ENCODE peak calls at places on chromosomes 1 and 21, in seven cellular contexts. L is effector memory CD4-positive, alpha-beta T cell; W is CD8-positive, alpha-beta memory T cell; K is GM23248; H is MM.1S; O is right cardiac atrium; C is upper lobe of right lung. R is an unnamed sample. For H3K9me3, the result is how much of the 10 kb centered on the place peaks cover.

GRCh38 chr1:168636642-168637111 is 60.3 kb downstream of the XCL1 start:
- DNase-seq in O (no peak), L (no peak), W (no peak), K (peak), H (peak), C (no peak), R (peak)

GRCh38 chr1:233627376-233627775 is 13.5 kb downstream of the KCNK1 start:
- DNase-seq in O (no peak), H (peak), C (no peak), L (no peak), K (no peak), W (no peak), R (no peak)

GRCh38 chr1:116318897-116319296 is 54.1 kb upstream of the ATP1A1 start:
- DNase-seq in H (no peak), W (no peak), L (no peak), O (no peak), K (no peak), C (no peak), R (no peak)

GRCh38 chr1:56070601-56071000 is 508.8 kb downstream of the PLPP3 start:
- DNase-seq in L (no peak), C (no peak), K (peak), O (no peak), W (no peak), H (no peak), R (no peak)

GRCh38 chr1:224333309-224333926 is 3.4 kb upstream of the NVL start:
- DNase-seq in L (no peak), W (peak), H (peak), O (no peak), C (no peak), K (peak), R (no peak)

GRCh38 chr1:193905288-193906085 is 719.1 kb upstream of the B3GALT2 start:
- DNase-seq in L (no peak), C (no peak), K (no peak), O (no peak), W (no peak), H (no peak), R (no peak)

GRCh38 chr1:204503122-204503912 is 8.7 kb upstream of the PIK3C2B start:
- DNase-seq in L (no peak), W (peak), K (peak), H (peak), O (no peak), C (no peak), R (no peak)

GRCh38 chr1:247840819-247841218 is 877 bp downstream of the OR11L1 start:
- DNase-seq in O (no peak), W (no peak), L (no peak), K (no peak), C (no peak), H (no peak), R (no peak)

GRCh38 chr21:41290106-41290799 is 26.3 kb upstream of the FAM3B start:
- DNase-seq in W (no peak), H (no peak), K (peak), L (no peak), C (no peak), O (no peak), R (no peak)

GRCh38 chr21:29506947-29507346 is 208.2 kb downstream of the BACH1 start:
- DNase-seq in O (no peak), W (no peak), C (no peak), H (no peak), L (no peak), K (no peak), R (no peak)

GRCh38 chr1:102834688-102835320 is 273.5 kb downstream of the COL11A1 start:
- DNase-seq in C (no peak), O (no peak), H (no peak), W (no peak), K (peak), L (no peak), R (no peak)

GRCh38 chr1:193241132-193241827 is 54.9 kb upstream of the B3GALT2 start:
- DNase-seq in W (no peak), C (no peak), K (no peak), O (peak), H (peak), L (no peak), R (no peak)

GRCh38 chr1:67869233-67869632 is 36.0 kb upstream of the GNG12 start:
- DNase-seq in K (no peak), C (no peak), O (no peak), L (no peak), W (no peak), H (no peak), R (no peak)

GRCh38 chr1:45272943-45273342 is 53.8 kb upstream of the HPDL start:
- DNase-seq in K (peak), W (no peak), L (no peak), O (no peak), H (no peak), C (no peak), R (no peak)

GRCh38 chr1:45275054-45275453 is 51.6 kb upstream of the HPDL start:
- DNase-seq in O (no peak), L (no peak), H (peak), C (no peak), W (no peak), K (no peak), R (no peak)
- H3K27ac ChIP-seq in O (no peak), L (no peak), H (no peak), C (no peak), W (no peak), K (no peak), R (no peak)

DNA sequence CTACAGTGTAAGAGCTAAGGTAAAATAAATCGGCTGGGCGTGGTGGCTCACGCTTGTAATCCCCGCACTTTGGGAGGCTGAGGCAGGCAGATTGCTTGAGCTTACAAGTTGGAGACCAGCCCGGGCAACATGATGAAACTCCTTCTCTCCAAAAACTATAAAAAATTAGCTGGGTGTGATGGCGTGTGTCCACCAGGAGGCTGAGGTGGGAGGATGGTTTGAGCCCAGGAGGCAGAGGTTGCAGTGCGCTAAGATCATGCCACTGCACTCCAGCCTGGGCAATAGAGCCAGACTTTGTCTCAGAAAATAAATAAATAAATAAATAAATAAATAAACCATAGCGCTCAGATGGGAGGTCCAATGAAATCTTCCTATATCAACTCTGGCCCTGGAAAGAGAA is 16.7 kb upstream of the FAM110D start:
- DNase-seq in C (no peak), L (no peak), K (peak), H (no peak), O (no peak), W (no peak), R (no peak)
- H3K4me3 ChIP-seq in C (no peak), L (no peak), K (no peak), H (no peak), O (no peak), W (no peak), R (no peak)

GRCh38 chr21:8989883-8990325 is 1531.5 kb upstream of the TPTE start:
- DNase-seq in W (no peak), H (no peak), K (no peak), O (peak), L (no peak), C (no peak), R (no peak)
- H3K9me3 ChIP-seq in W (under half), H (under half), K (under half), O (under half), L (under half), C (under half), R (under half)

GRCh38 chr1:200178340-200178739 is 150.8 kb downstream of the NR5A2 start:
- DNase-seq in H (no peak), C (no peak), L (no peak), W (no peak), K (peak), O (no peak), R (no peak)
- H3K27ac ChIP-seq in H (no peak), C (no peak), L (no peak), W (no peak), K (peak), O (no peak), R (no peak)

GRCh38 chr1:197915797-197916686 is 1.1 kb upstream of the LHX9 start:
- DNase-seq in W (no peak), O (peak), H (peak), L (no peak), C (peak), K (peak), R (no peak)

GRCh38 chr1:197917813-197918646 is 858 bp downstream of the LHX9 start:
- DNase-seq in L (no peak), K (peak), O (peak), H (peak), W (no peak), C (no peak), R (no peak)

GRCh38 chr1:197919523-197920301 is 2.5 kb downstream of the LHX9 start:
- DNase-seq in C (no peak), O (peak), L (no peak), H (no peak), W (no peak), K (no peak), R (no peak)

GRCh38 chr1:197918815-197919522 is 1.8 kb downstream of the LHX9 start:
- DNase-seq in C (no peak), L (no peak), K (no peak), W (no peak), O (peak), H (no peak), R (no peak)

GRCh38 chr1:197917553-197917812 is 311 bp downstream of the LHX9 start:
- DNase-seq in K (no peak), L (no peak), O (no peak), H (no peak), W (no peak), C (no peak), R (no peak)
- H3K4me3 ChIP-seq in K (peak), L (no peak), O (peak), H (peak), W (no peak), C (peak), R (peak)

DNA sequence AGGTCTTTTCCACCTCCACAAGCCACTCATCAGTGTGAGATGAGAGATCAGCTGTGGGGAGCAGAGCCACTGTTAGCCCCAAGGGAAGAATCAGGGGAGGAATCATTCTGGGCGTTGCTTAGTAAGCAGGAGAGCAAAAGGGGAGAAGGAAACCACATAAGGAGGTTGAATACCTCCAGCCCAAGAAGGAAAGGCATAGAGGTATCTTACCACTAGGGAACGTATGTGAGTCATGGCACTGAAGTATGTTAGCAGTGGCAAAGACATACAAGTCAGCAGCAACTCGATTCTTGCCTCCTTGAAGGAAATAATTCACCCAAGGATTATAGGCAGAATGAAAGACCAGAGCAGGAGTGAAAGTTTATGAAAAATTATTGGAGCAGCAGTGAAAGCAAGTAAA is 31.6 kb upstream of the SLC5A9 start:
- DNase-seq in W (no peak), L (no peak), C (no peak), K (no peak), H (no peak), O (no peak), R (no peak)
- H3K9me3 ChIP-seq in W (under half), L (under half), C (under half), K (under half), H (under half), O (under half), R (under half)

DNA sequence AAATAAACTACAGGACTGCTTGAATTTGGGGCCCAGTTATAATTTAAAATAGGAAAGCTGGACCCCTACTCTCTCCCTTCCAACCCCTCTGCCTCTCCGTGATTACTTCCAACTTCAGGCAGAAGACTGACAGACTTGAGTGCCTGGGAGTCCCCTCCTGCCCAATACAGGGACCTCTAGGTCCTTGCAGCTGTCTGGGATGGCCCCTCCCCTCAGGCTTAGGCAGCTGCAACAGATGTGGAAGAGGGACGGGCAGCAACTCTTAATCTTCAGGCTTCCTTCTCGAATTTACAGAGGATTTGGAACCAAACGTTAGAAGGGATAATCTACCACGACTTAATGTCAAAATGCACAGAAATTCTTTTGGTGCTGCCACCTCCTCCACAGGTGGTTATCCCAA is 2.6 kb downstream of the PEA15 start:
- DNase-seq in L (no peak), W (no peak), O (no peak), C (no peak), K (no peak), H (no peak), R (no peak)
- H3K27ac ChIP-seq in L (no peak), W (no peak), O (peak), C (peak), K (peak), H (no peak), R (peak)

GRCh38 chr1:39788758-39789570 is at the start of gene BMP8B:
- DNase-seq in K (peak), W (peak), L (peak), H (peak), O (peak), C (peak), R (no peak)
- H3K4me3 ChIP-seq in K (peak), W (peak), L (peak), H (peak), O (peak), C (peak), R (peak)

R was measured in gastrocnemius medialis.